ENCODE peak calls at places on chromosomes 7 and 10, in six cellular contexts. F is adrenal gland, N is DND-41, Q is neuronal stem cell, C is sigmoid colon, W is aorta. J is an unnamed sample. For H3K9me3, the result is how much of the 10 kb centered on the place peaks cover.

GRCh38 chr7:39880556-39880955 is 69.5 kb upstream of the CDK13 start:
- DNase-seq in W (no peak), N (no peak), F (no peak), Q (no peak), C (no peak), J (no peak)

GRCh38 chr10:125592897-125593296 is 90.1 kb downstream of the TEX36 start:
- DNase-seq in F (no peak), C (no peak), N (no peak), W (no peak), Q (no peak), J (no peak)

GRCh38 chr7:50687096-50687495 is 95.6 kb downstream of the GRB10 start:
- DNase-seq in C (no peak), Q (no peak), F (no peak), W (no peak), N (no peak), J (no peak)

GRCh38 chr7:53657586-53657985 is 622.2 kb downstream of the POM121L12 start:
- DNase-seq in Q (no peak), F (no peak), W (no peak), C (no peak), N (no peak), J (no peak)

GRCh38 chr7:74479066-74479781 is 25.5 kb downstream of the GTF2IRD1 start:
- DNase-seq in C (peak), Q (no peak), F (peak), N (no peak), W (peak), J (no peak)

GRCh38 chr7:141533149-141533949 is 17.9 kb upstream of the AGK start:
- DNase-seq in C (peak), W (no peak), Q (peak), F (peak), N (peak), J (peak)

GRCh38 chr10:42991442-42992098 is 85.3 kb upstream of the RET start:
- DNase-seq in Q (no peak), C (peak), F (no peak), W (no peak), N (no peak), J (no peak)

GRCh38 chr10:32582946-32583345 is 137.0 kb downstream of the CCDC7 start:
- DNase-seq in F (no peak), N (no peak), Q (no peak), W (no peak), C (no peak), J (no peak)

GRCh38 chr7:41955475-41956243 is 252.8 kb upstream of the INHBA start:
- DNase-seq in W (peak), Q (peak), N (no peak), C (peak), F (peak), J (peak)

GRCh38 chr7:2631924-2632716 is at the start of gene TTYH3:
- DNase-seq in W (no peak), C (peak), Q (no peak), N (peak), F (peak), J (no peak)

GRCh38 chr7:139769066-139769465 is 8.7 kb downstream of the HIPK2 start:
- DNase-seq in Q (no peak), N (no peak), W (no peak), F (no peak), C (no peak), J (no peak)

GRCh38 chr10:80917636-80918035 is 379.9 kb downstream of the SH2D4B start:
- DNase-seq in W (no peak), C (no peak), Q (no peak), F (no peak), N (no peak), J (no peak)

GRCh38 chr10:86688398-86688921 is 20.1 kb downstream of the LDB3 start:
- DNase-seq in N (peak), W (no peak), F (peak), C (peak), Q (peak), J (peak)

GRCh38 chr10:128124813-128125403 is 1.3 kb downstream of the MKI67 start:
- DNase-seq in W (no peak), Q (no peak), F (no peak), N (peak), C (no peak), J (no peak)

GRCh38 chr7:116809636-116810266 is 52.6 kb upstream of the CAPZA2 start:
- DNase-seq in W (no peak), C (no peak), Q (peak), N (peak), F (peak), J (peak)

GRCh38 chr10:7192831-7193348 is 217.9 kb downstream of the SFMBT2 start:
- DNase-seq in C (no peak), N (no peak), W (no peak), Q (no peak), F (no peak), J (no peak)

GRCh38 chr7:38831262-38831661 is 77.7 kb downstream of the VPS41 start:
- DNase-seq in N (no peak), Q (no peak), C (no peak), F (no peak), W (no peak), J (no peak)

GRCh38 chr7:73971315-73971700 is 56.7 kb upstream of the ELN start:
- DNase-seq in Q (no peak), F (no peak), N (no peak), C (no peak), W (no peak), J (no peak)

GRCh38 chr10:60350400-60350799 is 39.3 kb downstream of the ANK3 start:
- DNase-seq in F (no peak), W (no peak), Q (no peak), C (no peak), N (no peak), J (peak)

GRCh38 chr7:117071597-117071996 is 118.3 kb downstream of the ST7 start:
- DNase-seq in N (no peak), C (no peak), W (no peak), Q (no peak), F (no peak), J (no peak)

GRCh38 chr7:85115006-85115405 is 71.8 kb downstream of the SEMA3D start:
- DNase-seq in Q (no peak), W (no peak), C (no peak), N (no peak), F (no peak), J (no peak)

GRCh38 chr7:82105463-82105862 is 335.6 kb upstream of the HGF start:
- DNase-seq in N (no peak), Q (no peak), C (no peak), W (no peak), F (no peak), J (peak)

GRCh38 chr10:44961231-44961571 is 1.6 kb downstream of the RASSF4 start:
- DNase-seq in W (no peak), N (no peak), C (no peak), F (no peak), Q (no peak), J (no peak)

GRCh38 chr10:85003083-85003482 is 674.7 kb downstream of the CCSER2 start:
- DNase-seq in W (no peak), Q (no peak), C (no peak), F (no peak), N (no peak), J (no peak)

GRCh38 chr10:37872955-37873354 is 15.5 kb upstream of the ZNF248 start:
- DNase-seq in C (no peak), N (no peak), F (no peak), Q (no peak), W (no peak), J (no peak)

GRCh38 chr10:74371696-74372095 is 220.7 kb downstream of the ADK start:
- DNase-seq in W (no peak), C (no peak), N (no peak), Q (no peak), F (no peak), J (no peak)

GRCh38 chr10:63922714-63923317 is 401.6 kb downstream of the REEP3 start:
- DNase-seq in C (no peak), N (no peak), Q (no peak), F (no peak), W (no peak), J (no peak)

GRCh38 chr10:26832960-26833359 is 27.8 kb downstream of the ABI1 start:
- DNase-seq in F (no peak), W (no peak), Q (peak), N (no peak), C (no peak), J (no peak)

GRCh38 chr7:51084121-51084520 is 232.5 kb downstream of the COBL start:
- DNase-seq in Q (no peak), N (no peak), C (no peak), F (no peak), W (no peak), J (no peak)

GRCh38 chr7:602341-603141 is 82.9 kb upstream of the PDGFA start:
- DNase-seq in N (no peak), F (no peak), W (peak), C (peak), Q (no peak), J (no peak)

GRCh38 chr10:10500941-10501340 is 516.7 kb upstream of the CELF2 start:
- DNase-seq in Q (no peak), W (no peak), F (no peak), C (no peak), N (no peak), J (no peak)

GRCh38 chr10:101709359-101710063 is 14.5 kb upstream of the FBXW4 start:
- DNase-seq in N (no peak), C (no peak), F (no peak), Q (no peak), W (no peak), J (no peak)

GRCh38 chr7:73976761-73977625 is 51.0 kb upstream of the ELN start:
- DNase-seq in Q (no peak), C (peak), F (no peak), W (peak), N (no peak), J (peak)

GRCh38 chr7:150439926-150440325 is 10.5 kb upstream of the GIMAP8 start:
- DNase-seq in W (no peak), C (no peak), F (no peak), N (no peak), Q (no peak), J (no peak)

DNA sequence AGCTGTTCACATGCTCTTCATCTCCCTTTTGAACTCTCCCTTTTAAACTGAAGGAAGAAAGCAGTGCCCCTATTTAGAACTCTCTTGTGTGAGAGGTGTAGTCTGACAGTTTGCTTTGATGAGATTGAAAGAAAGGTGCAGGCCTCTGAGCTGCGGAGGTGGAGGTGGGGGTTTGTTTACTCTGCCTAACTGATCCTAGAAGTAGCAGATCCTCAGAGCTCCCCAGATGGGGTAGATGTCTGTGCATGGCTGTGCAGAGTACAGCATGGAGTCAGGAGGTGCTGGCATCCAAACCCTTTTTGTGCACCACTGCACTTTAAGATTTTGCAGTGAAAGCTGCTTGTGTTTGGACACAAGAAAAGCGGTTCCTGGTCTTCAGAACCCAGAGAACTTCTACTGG is 58.3 kb downstream of the MINDY4 start:
- DNase-seq in W (no peak), F (no peak), C (no peak), N (no peak), Q (no peak), J (no peak)
- H3K9me3 ChIP-seq in W (under half), F (under half), C (under half), N (under half), Q (under half), J (under half)

DNA sequence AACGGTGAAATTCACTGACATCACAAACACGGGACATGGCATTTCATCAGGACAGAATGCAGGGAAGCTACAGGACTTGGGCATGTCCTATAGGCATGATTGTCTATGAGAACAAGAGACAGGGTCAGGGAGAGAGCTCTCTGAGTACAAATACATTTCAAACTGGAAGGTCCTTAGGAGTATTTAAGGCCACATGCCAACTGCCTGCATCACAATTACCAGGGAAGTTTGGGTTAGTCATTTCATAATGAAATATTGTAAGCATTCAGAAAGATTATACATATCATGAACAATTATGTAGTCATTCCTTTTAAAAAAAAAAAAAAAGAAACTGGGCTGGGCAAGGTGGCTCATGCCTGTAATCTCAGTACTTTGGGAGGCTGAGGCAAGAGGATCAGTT is 71.3 kb downstream of the CREB3L2 start:
- DNase-seq in C (no peak), Q (no peak), N (no peak), F (peak), W (no peak), J (no peak)
- H3K4me3 ChIP-seq in C (no peak), Q (no peak), N (no peak), F (no peak), W (no peak), J (no peak)

DNA sequence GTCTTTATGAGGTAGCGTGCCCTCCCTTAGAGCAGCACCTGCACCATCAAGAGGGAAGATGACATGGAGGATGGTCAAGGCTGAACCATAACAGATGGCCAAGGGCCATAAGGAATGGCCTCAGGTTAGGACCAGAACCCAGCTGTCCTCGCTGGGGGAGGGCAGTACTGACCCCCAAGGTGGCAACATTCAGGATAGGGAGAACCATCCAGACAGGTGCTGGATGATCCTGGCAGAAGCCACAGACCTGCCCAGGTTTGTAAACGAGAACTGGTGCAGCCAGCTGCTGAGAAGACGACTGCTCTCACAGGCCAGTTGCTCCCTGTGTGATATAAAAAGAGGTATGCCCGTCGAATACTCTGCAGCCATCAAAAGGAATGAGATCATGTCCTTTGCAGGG is 320.4 kb downstream of the GLRX3 start:
- DNase-seq in Q (no peak), W (no peak), F (no peak), C (no peak), N (no peak), J (no peak)
- H3K9me3 ChIP-seq in Q (under half), W (under half), F (under half), C (under half), N (under half), J (under half)

GRCh38 chr7:43905209-43905946 is 1.0 kb downstream of the URGCP start:
- DNase-seq in C (no peak), W (no peak), Q (no peak), F (peak), N (no peak), J (peak)

GRCh38 chr7:43902542-43903054 is 3.8 kb downstream of the URGCP start:
- DNase-seq in N (no peak), Q (no peak), F (no peak), C (no peak), W (no peak), J (no peak)

GRCh38 chr7:43905954-43906326 is 456 bp downstream of the URGCP start:
- DNase-seq in Q (no peak), N (peak), F (peak), C (peak), W (peak), J (peak)

GRCh38 chr7:43906327-43907010 is at the start of gene URGCP:
- DNase-seq in C (peak), F (peak), N (peak), Q (no peak), W (peak), J (peak)

DNA sequence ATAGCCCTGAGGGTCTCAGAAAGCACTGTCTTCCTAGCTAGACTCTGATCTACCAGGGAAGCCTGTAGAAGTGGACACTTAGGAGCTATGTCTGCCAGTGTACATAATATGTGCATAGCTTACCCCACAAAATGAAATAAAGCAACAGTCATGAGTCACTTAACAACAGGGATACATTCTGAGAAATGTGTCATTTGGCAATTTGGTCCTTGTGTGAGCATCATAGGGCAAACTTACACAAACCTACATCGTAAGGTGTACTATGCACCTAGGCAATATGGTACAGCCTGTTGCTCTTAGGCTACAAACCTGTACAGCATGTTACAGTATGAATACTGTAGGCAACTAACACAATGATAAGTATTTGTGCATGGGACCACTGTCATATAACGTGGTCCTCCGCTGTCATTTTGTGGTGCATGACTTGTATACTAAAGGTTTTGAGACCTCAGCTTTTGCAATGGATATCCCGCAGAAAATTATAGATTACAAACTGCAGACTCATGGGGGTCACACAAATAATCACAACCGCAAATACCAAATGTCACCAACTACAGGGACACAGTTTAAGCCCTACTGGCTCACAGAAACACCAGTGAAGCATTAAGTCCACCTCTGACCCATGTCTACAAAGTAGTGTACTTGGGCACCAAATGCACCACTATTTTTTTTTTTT is 1.7 kb downstream of the URGCP start:
- DNase-seq in C (no peak), W (no peak), F (no peak), Q (no peak), N (no peak), J (no peak)
- H3K4me3 ChIP-seq in C (no peak), W (no peak), F (peak), Q (no peak), N (peak), J (no peak)

GRCh38 chr10:131673396-131673795 is 227.4 kb upstream of the PPP2R2D start:
- DNase-seq in Q (no peak), C (no peak), W (peak), N (no peak), F (no peak), J (no peak)

GRCh38 chr10:131668903-131669302 is 231.9 kb upstream of the PPP2R2D start:
- DNase-seq in C (no peak), F (no peak), N (no peak), Q (no peak), W (peak), J (no peak)

GRCh38 chr10:131669838-131670237 is 231.0 kb upstream of the PPP2R2D start:
- DNase-seq in C (no peak), Q (no peak), W (no peak), F (no peak), N (no peak), J (no peak)

GRCh38 chr10:131667561-131667960 is 233.2 kb upstream of the PPP2R2D start:
- DNase-seq in C (peak), W (peak), F (no peak), Q (no peak), N (no peak), J (no peak)

DNA sequence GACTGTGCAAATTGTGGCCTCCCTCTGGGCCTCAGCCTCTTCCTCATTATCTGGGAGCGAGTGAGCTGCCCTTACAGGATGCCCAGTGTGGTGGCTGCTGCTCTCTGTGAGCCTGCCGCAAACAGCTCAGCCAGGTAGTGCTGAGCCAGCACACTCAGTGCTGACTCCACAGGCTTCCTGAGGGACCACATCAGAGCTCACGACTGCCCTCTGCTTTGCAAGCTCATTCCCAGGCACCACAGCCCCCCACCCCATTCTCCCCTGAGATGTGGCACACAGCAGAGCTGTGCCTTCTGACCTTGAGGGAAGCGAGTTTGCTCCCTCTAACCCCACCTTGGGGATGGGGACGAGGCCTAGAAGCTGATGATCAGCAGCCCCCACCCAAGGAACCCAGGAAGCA is 230.5 kb upstream of the PPP2R2D start:
- DNase-seq in N (no peak), W (peak), Q (no peak), F (no peak), C (peak), J (no peak)
- H3K9me3 ChIP-seq in N (under half), W (under half), Q (under half), F (under half), C (under half), J (under half)

DNA sequence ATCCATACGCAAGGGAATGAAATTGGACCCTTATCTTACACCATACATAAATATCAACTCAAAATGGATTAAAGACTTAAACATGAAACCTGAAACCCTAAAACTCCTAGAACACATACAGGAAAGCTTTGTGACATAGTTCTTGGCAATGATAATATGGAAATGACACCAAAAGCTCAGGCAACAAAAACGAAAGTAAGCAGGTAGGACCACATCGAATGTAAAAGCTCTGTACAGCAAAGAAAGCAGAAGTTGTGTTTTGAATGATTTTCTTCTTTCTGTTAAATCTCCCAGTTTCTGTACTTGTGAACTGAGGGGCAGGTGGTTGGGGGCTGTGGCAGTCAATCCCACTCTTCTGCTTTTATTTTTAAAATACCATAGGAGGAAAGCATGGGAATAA is 368.4 kb upstream of the PODXL start:
- DNase-seq in N (no peak), F (no peak), W (no peak), Q (no peak), C (no peak), J (no peak)
- H3K4me3 ChIP-seq in N (no peak), F (no peak), W (no peak), Q (no peak), C (no peak), J (peak)

DNA sequence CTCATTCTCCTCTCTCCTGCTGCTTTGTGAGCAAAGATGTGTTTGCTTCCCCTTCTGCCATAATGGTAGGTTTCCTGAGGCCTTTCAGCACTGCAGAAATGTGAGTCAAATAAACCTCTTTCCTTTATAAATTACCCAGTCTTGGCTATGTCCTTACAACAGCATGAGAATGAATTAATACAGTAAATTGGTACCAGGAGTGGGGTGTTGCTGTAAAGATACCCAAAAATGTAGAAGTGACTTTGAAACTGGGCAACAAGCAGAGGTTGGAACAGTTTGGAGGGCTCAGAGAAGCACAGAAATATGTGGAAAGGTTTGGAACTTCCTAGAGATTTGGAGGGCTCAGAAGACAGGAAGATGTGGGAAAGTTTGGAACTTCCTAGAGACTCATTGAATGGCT is 388.7 kb upstream of the GHITM start:
- DNase-seq in Q (no peak), W (no peak), C (no peak), N (no peak), F (no peak), J (no peak)
- H3K9me3 ChIP-seq in Q (under half), W (under half), C (under half), N (under half), F (under half), J (under half)